ENCODE peak calls at places on chromosomes 16 and 17, in ten cellular contexts. One of them, this sample, is unnamed.

GRCh38 chr16:19822534-19822933 is 62.1 kb downstream of the GPRC5B start:
- DNase-seq in T-helper 2 cell treated with Interferon-gamma antibody and Interleukin-4, amounts not matched to agents 5 μg/mL and 100 μg/mL, for 36 hours: no peak
- DNase-seq in cardiac muscle cell: peak
- DNase-seq in NCI-H1092: no peak
- DNase-seq in activated B cell treated with CpG ODN at 0.5 μM for 24 hours: no peak
- DNase-seq in stimulated activated CD4-positive, alpha-beta T cell treated with anti-CD3 and anti-CD28 coated beads, Interleukin-4, amount 100 ng/mL, for 4 hours: no peak
- DNase-seq in pulmonary artery endothelial cell: no peak
- DNase-seq in kidney: no peak
- DNase-seq in thoracic aorta: no peak
- DNase-seq in DMS 273 treated with DMSO at 0.1 percent for 48 hours: no peak
- DNase-seq in this sample: no peak

GRCh38 chr17:45951941-45952340 is 47.1 kb upstream of the STH start:
- DNase-seq in kidney: no peak
- DNase-seq in T-helper 2 cell treated with Interferon-gamma antibody and Interleukin-4, amounts not matched to agents 5 μg/mL and 100 μg/mL, for 36 hours: no peak
- DNase-seq in thoracic aorta: no peak
- DNase-seq in DMS 273 treated with DMSO at 0.1 percent for 48 hours: no peak
- DNase-seq in activated B cell treated with CpG ODN at 0.5 μM for 24 hours: no peak
- DNase-seq in stimulated activated CD4-positive, alpha-beta T cell treated with anti-CD3 and anti-CD28 coated beads, Interleukin-4, amount 100 ng/mL, for 4 hours: no peak
- DNase-seq in cardiac muscle cell: no peak
- DNase-seq in pulmonary artery endothelial cell: no peak
- DNase-seq in NCI-H1092: no peak
- DNase-seq in this sample: no peak

GRCh38 chr16:22898874-22899348 is 84.9 kb downstream of the HS3ST2 start:
- DNase-seq in activated B cell treated with CpG ODN at 0.5 μM for 24 hours: no peak
- DNase-seq in kidney: no peak
- DNase-seq in DMS 273 treated with DMSO at 0.1 percent for 48 hours: peak
- DNase-seq in stimulated activated CD4-positive, alpha-beta T cell treated with anti-CD3 and anti-CD28 coated beads, Interleukin-4, amount 100 ng/mL, for 4 hours: peak
- DNase-seq in cardiac muscle cell: peak
- DNase-seq in thoracic aorta: peak
- DNase-seq in NCI-H1092: peak
- DNase-seq in T-helper 2 cell treated with Interferon-gamma antibody and Interleukin-4, amounts not matched to agents 5 μg/mL and 100 μg/mL, for 36 hours: peak
- DNase-seq in pulmonary artery endothelial cell: peak
- DNase-seq in this sample: peak

GRCh38 chr17:79065105-79065670 is 9.4 kb upstream of the ENGASE start:
- DNase-seq in activated B cell treated with CpG ODN at 0.5 μM for 24 hours: no peak
- DNase-seq in stimulated activated CD4-positive, alpha-beta T cell treated with anti-CD3 and anti-CD28 coated beads, Interleukin-4, amount 100 ng/mL, for 4 hours: peak
- DNase-seq in kidney: no peak
- DNase-seq in thoracic aorta: no peak
- DNase-seq in pulmonary artery endothelial cell: no peak
- DNase-seq in DMS 273 treated with DMSO at 0.1 percent for 48 hours: no peak
- DNase-seq in cardiac muscle cell: peak
- DNase-seq in NCI-H1092: peak
- DNase-seq in T-helper 2 cell treated with Interferon-gamma antibody and Interleukin-4, amounts not matched to agents 5 μg/mL and 100 μg/mL, for 36 hours: peak
- DNase-seq in this sample: no peak

GRCh38 chr17:8222380-8222629 is 11.9 kb upstream of the AURKB start:
- DNase-seq in cardiac muscle cell: no peak
- DNase-seq in thoracic aorta: no peak
- DNase-seq in NCI-H1092: no peak
- DNase-seq in stimulated activated CD4-positive, alpha-beta T cell treated with anti-CD3 and anti-CD28 coated beads, Interleukin-4, amount 100 ng/mL, for 4 hours: no peak
- DNase-seq in pulmonary artery endothelial cell: no peak
- DNase-seq in activated B cell treated with CpG ODN at 0.5 μM for 24 hours: no peak
- DNase-seq in T-helper 2 cell treated with Interferon-gamma antibody and Interleukin-4, amounts not matched to agents 5 μg/mL and 100 μg/mL, for 36 hours: no peak
- DNase-seq in kidney: no peak
- DNase-seq in DMS 273 treated with DMSO at 0.1 percent for 48 hours: no peak
- DNase-seq in this sample: no peak

GRCh38 chr16:88883946-88884345 is 17.5 kb upstream of the PABPN1L start:
- DNase-seq in DMS 273 treated with DMSO at 0.1 percent for 48 hours: no peak
- DNase-seq in thoracic aorta: no peak
- DNase-seq in cardiac muscle cell: no peak
- DNase-seq in activated B cell treated with CpG ODN at 0.5 μM for 24 hours: no peak
- DNase-seq in NCI-H1092: no peak
- DNase-seq in stimulated activated CD4-positive, alpha-beta T cell treated with anti-CD3 and anti-CD28 coated beads, Interleukin-4, amount 100 ng/mL, for 4 hours: no peak
- DNase-seq in kidney: no peak
- DNase-seq in T-helper 2 cell treated with Interferon-gamma antibody and Interleukin-4, amounts not matched to agents 5 μg/mL and 100 μg/mL, for 36 hours: no peak
- DNase-seq in pulmonary artery endothelial cell: no peak
- DNase-seq in this sample: no peak

GRCh38 chr16:12295395-12295794 is 318.9 kb downstream of the SNX29 start:
- DNase-seq in cardiac muscle cell: no peak
- DNase-seq in thoracic aorta: no peak
- DNase-seq in activated B cell treated with CpG ODN at 0.5 μM for 24 hours: no peak
- DNase-seq in DMS 273 treated with DMSO at 0.1 percent for 48 hours: no peak
- DNase-seq in pulmonary artery endothelial cell: no peak
- DNase-seq in T-helper 2 cell treated with Interferon-gamma antibody and Interleukin-4, amounts not matched to agents 5 μg/mL and 100 μg/mL, for 36 hours: no peak
- DNase-seq in NCI-H1092: no peak
- DNase-seq in stimulated activated CD4-positive, alpha-beta T cell treated with anti-CD3 and anti-CD28 coated beads, Interleukin-4, amount 100 ng/mL, for 4 hours: no peak
- DNase-seq in kidney: no peak
- DNase-seq in this sample: no peak

GRCh38 chr16:87350681-87351319 is 32.8 kb downstream of the FBXO31 start:
- DNase-seq in T-helper 2 cell treated with Interferon-gamma antibody and Interleukin-4, amounts not matched to agents 5 μg/mL and 100 μg/mL, for 36 hours: no peak
- DNase-seq in kidney: no peak
- DNase-seq in cardiac muscle cell: peak
- DNase-seq in stimulated activated CD4-positive, alpha-beta T cell treated with anti-CD3 and anti-CD28 coated beads, Interleukin-4, amount 100 ng/mL, for 4 hours: no peak
- DNase-seq in NCI-H1092: no peak
- DNase-seq in thoracic aorta: no peak
- DNase-seq in DMS 273 treated with DMSO at 0.1 percent for 48 hours: no peak
- DNase-seq in pulmonary artery endothelial cell: no peak
- DNase-seq in activated B cell treated with CpG ODN at 0.5 μM for 24 hours: no peak
- DNase-seq in this sample: peak

GRCh38 chr17:9935408-9935807 is 30.3 kb upstream of the RCVRN start:
- DNase-seq in kidney: peak
- DNase-seq in thoracic aorta: no peak
- DNase-seq in T-helper 2 cell treated with Interferon-gamma antibody and Interleukin-4, amounts not matched to agents 5 μg/mL and 100 μg/mL, for 36 hours: no peak
- DNase-seq in DMS 273 treated with DMSO at 0.1 percent for 48 hours: no peak
- DNase-seq in pulmonary artery endothelial cell: no peak
- DNase-seq in activated B cell treated with CpG ODN at 0.5 μM for 24 hours: no peak
- DNase-seq in stimulated activated CD4-positive, alpha-beta T cell treated with anti-CD3 and anti-CD28 coated beads, Interleukin-4, amount 100 ng/mL, for 4 hours: no peak
- DNase-seq in NCI-H1092: no peak
- DNase-seq in cardiac muscle cell: peak
- DNase-seq in this sample: no peak

GRCh38 chr17:7281953-7282751 is 634 bp downstream of the SLC2A4 start:
- DNase-seq in kidney: peak
- DNase-seq in cardiac muscle cell: no peak
- DNase-seq in T-helper 2 cell treated with Interferon-gamma antibody and Interleukin-4, amounts not matched to agents 5 μg/mL and 100 μg/mL, for 36 hours: no peak
- DNase-seq in thoracic aorta: no peak
- DNase-seq in activated B cell treated with CpG ODN at 0.5 μM for 24 hours: no peak
- DNase-seq in stimulated activated CD4-positive, alpha-beta T cell treated with anti-CD3 and anti-CD28 coated beads, Interleukin-4, amount 100 ng/mL, for 4 hours: no peak
- DNase-seq in NCI-H1092: no peak
- DNase-seq in DMS 273 treated with DMSO at 0.1 percent for 48 hours: no peak
- DNase-seq in pulmonary artery endothelial cell: no peak
- DNase-seq in this sample: no peak

GRCh38 chr17:32275060-32276042 is 9.7 kb downstream of the RHBDL3 start:
- DNase-seq in cardiac muscle cell: peak
- DNase-seq in T-helper 2 cell treated with Interferon-gamma antibody and Interleukin-4, amounts not matched to agents 5 μg/mL and 100 μg/mL, for 36 hours: no peak
- DNase-seq in DMS 273 treated with DMSO at 0.1 percent for 48 hours: peak
- DNase-seq in thoracic aorta: no peak
- DNase-seq in stimulated activated CD4-positive, alpha-beta T cell treated with anti-CD3 and anti-CD28 coated beads, Interleukin-4, amount 100 ng/mL, for 4 hours: no peak
- DNase-seq in NCI-H1092: peak
- DNase-seq in pulmonary artery endothelial cell: no peak
- DNase-seq in activated B cell treated with CpG ODN at 0.5 μM for 24 hours: no peak
- DNase-seq in kidney: peak
- DNase-seq in this sample: peak

GRCh38 chr16:51416921-51417320 is 265.9 kb upstream of the SALL1 start:
- DNase-seq in activated B cell treated with CpG ODN at 0.5 μM for 24 hours: no peak
- DNase-seq in T-helper 2 cell treated with Interferon-gamma antibody and Interleukin-4, amounts not matched to agents 5 μg/mL and 100 μg/mL, for 36 hours: no peak
- DNase-seq in thoracic aorta: no peak
- DNase-seq in cardiac muscle cell: peak
- DNase-seq in pulmonary artery endothelial cell: no peak
- DNase-seq in DMS 273 treated with DMSO at 0.1 percent for 48 hours: peak
- DNase-seq in NCI-H1092: no peak
- DNase-seq in kidney: no peak
- DNase-seq in stimulated activated CD4-positive, alpha-beta T cell treated with anti-CD3 and anti-CD28 coated beads, Interleukin-4, amount 100 ng/mL, for 4 hours: no peak
- DNase-seq in this sample: no peak

GRCh38 chr16:29920690-29921371 is 5.2 kb downstream of the KCTD13 start:
- DNase-seq in DMS 273 treated with DMSO at 0.1 percent for 48 hours: no peak
- DNase-seq in pulmonary artery endothelial cell: no peak
- DNase-seq in cardiac muscle cell: no peak
- DNase-seq in thoracic aorta: no peak
- DNase-seq in stimulated activated CD4-positive, alpha-beta T cell treated with anti-CD3 and anti-CD28 coated beads, Interleukin-4, amount 100 ng/mL, for 4 hours: no peak
- DNase-seq in activated B cell treated with CpG ODN at 0.5 μM for 24 hours: no peak
- DNase-seq in T-helper 2 cell treated with Interferon-gamma antibody and Interleukin-4, amounts not matched to agents 5 μg/mL and 100 μg/mL, for 36 hours: no peak
- DNase-seq in NCI-H1092: no peak
- DNase-seq in kidney: no peak
- DNase-seq in this sample: no peak

GRCh38 chr16:23796941-23797340 is 38.8 kb upstream of the PRKCB start:
- DNase-seq in cardiac muscle cell: no peak
- DNase-seq in activated B cell treated with CpG ODN at 0.5 μM for 24 hours: no peak
- DNase-seq in stimulated activated CD4-positive, alpha-beta T cell treated with anti-CD3 and anti-CD28 coated beads, Interleukin-4, amount 100 ng/mL, for 4 hours: no peak
- DNase-seq in kidney: no peak
- DNase-seq in thoracic aorta: no peak
- DNase-seq in NCI-H1092: no peak
- DNase-seq in pulmonary artery endothelial cell: no peak
- DNase-seq in DMS 273 treated with DMSO at 0.1 percent for 48 hours: no peak
- DNase-seq in T-helper 2 cell treated with Interferon-gamma antibody and Interleukin-4, amounts not matched to agents 5 μg/mL and 100 μg/mL, for 36 hours: no peak
- DNase-seq in this sample: no peak

GRCh38 chr16:11240636-11241473 is 15.1 kb downstream of the SOCS1 start:
- DNase-seq in pulmonary artery endothelial cell: no peak
- DNase-seq in stimulated activated CD4-positive, alpha-beta T cell treated with anti-CD3 and anti-CD28 coated beads, Interleukin-4, amount 100 ng/mL, for 4 hours: no peak
- DNase-seq in cardiac muscle cell: no peak
- DNase-seq in DMS 273 treated with DMSO at 0.1 percent for 48 hours: no peak
- DNase-seq in activated B cell treated with CpG ODN at 0.5 μM for 24 hours: no peak
- DNase-seq in T-helper 2 cell treated with Interferon-gamma antibody and Interleukin-4, amounts not matched to agents 5 μg/mL and 100 μg/mL, for 36 hours: no peak
- DNase-seq in thoracic aorta: no peak
- DNase-seq in NCI-H1092: no peak
- DNase-seq in kidney: no peak
- DNase-seq in this sample: no peak

GRCh38 chr16:16073884-16074781 is 124.7 kb downstream of the ABCC1 start:
- DNase-seq in pulmonary artery endothelial cell: no peak
- DNase-seq in T-helper 2 cell treated with Interferon-gamma antibody and Interleukin-4, amounts not matched to agents 5 μg/mL and 100 μg/mL, for 36 hours: no peak
- DNase-seq in thoracic aorta: no peak
- DNase-seq in kidney: peak
- DNase-seq in DMS 273 treated with DMSO at 0.1 percent for 48 hours: no peak
- DNase-seq in cardiac muscle cell: peak
- DNase-seq in NCI-H1092: no peak
- DNase-seq in stimulated activated CD4-positive, alpha-beta T cell treated with anti-CD3 and anti-CD28 coated beads, Interleukin-4, amount 100 ng/mL, for 4 hours: no peak
- DNase-seq in activated B cell treated with CpG ODN at 0.5 μM for 24 hours: no peak
- DNase-seq in this sample: peak

GRCh38 chr17:8788998-8789397 is 10.2 kb downstream of the MFSD6L start:
- DNase-seq in activated B cell treated with CpG ODN at 0.5 μM for 24 hours: no peak
- DNase-seq in cardiac muscle cell: no peak
- DNase-seq in T-helper 2 cell treated with Interferon-gamma antibody and Interleukin-4, amounts not matched to agents 5 μg/mL and 100 μg/mL, for 36 hours: no peak
- DNase-seq in stimulated activated CD4-positive, alpha-beta T cell treated with anti-CD3 and anti-CD28 coated beads, Interleukin-4, amount 100 ng/mL, for 4 hours: no peak
- DNase-seq in NCI-H1092: no peak
- DNase-seq in thoracic aorta: no peak
- DNase-seq in kidney: no peak
- DNase-seq in DMS 273 treated with DMSO at 0.1 percent for 48 hours: no peak
- DNase-seq in pulmonary artery endothelial cell: no peak
- DNase-seq in this sample: no peak

GRCh38 chr16:57616241-57616640 is 12.2 kb upstream of the ADGRG1 start:
- DNase-seq in stimulated activated CD4-positive, alpha-beta T cell treated with anti-CD3 and anti-CD28 coated beads, Interleukin-4, amount 100 ng/mL, for 4 hours: no peak
- DNase-seq in thoracic aorta: no peak
- DNase-seq in cardiac muscle cell: no peak
- DNase-seq in kidney: peak
- DNase-seq in activated B cell treated with CpG ODN at 0.5 μM for 24 hours: no peak
- DNase-seq in DMS 273 treated with DMSO at 0.1 percent for 48 hours: no peak
- DNase-seq in T-helper 2 cell treated with Interferon-gamma antibody and Interleukin-4, amounts not matched to agents 5 μg/mL and 100 μg/mL, for 36 hours: no peak
- DNase-seq in pulmonary artery endothelial cell: no peak
- DNase-seq in NCI-H1092: no peak
- DNase-seq in this sample: no peak

GRCh38 chr17:58534901-58535421 is 20.5 kb upstream of the MTMR4 start:
- DNase-seq in T-helper 2 cell treated with Interferon-gamma antibody and Interleukin-4, amounts not matched to agents 5 μg/mL and 100 μg/mL, for 36 hours: no peak
- DNase-seq in stimulated activated CD4-positive, alpha-beta T cell treated with anti-CD3 and anti-CD28 coated beads, Interleukin-4, amount 100 ng/mL, for 4 hours: no peak
- DNase-seq in DMS 273 treated with DMSO at 0.1 percent for 48 hours: no peak
- DNase-seq in cardiac muscle cell: peak
- DNase-seq in activated B cell treated with CpG ODN at 0.5 μM for 24 hours: no peak
- DNase-seq in NCI-H1092: no peak
- DNase-seq in thoracic aorta: no peak
- DNase-seq in kidney: no peak
- DNase-seq in pulmonary artery endothelial cell: no peak
- DNase-seq in this sample: peak

GRCh38 chr17:79340286-79340685 is 265.7 kb downstream of the ENGASE start:
- DNase-seq in DMS 273 treated with DMSO at 0.1 percent for 48 hours: no peak
- DNase-seq in thoracic aorta: no peak
- DNase-seq in T-helper 2 cell treated with Interferon-gamma antibody and Interleukin-4, amounts not matched to agents 5 μg/mL and 100 μg/mL, for 36 hours: no peak
- DNase-seq in stimulated activated CD4-positive, alpha-beta T cell treated with anti-CD3 and anti-CD28 coated beads, Interleukin-4, amount 100 ng/mL, for 4 hours: no peak
- DNase-seq in cardiac muscle cell: no peak
- DNase-seq in activated B cell treated with CpG ODN at 0.5 μM for 24 hours: peak
- DNase-seq in kidney: peak
- DNase-seq in pulmonary artery endothelial cell: no peak
- DNase-seq in NCI-H1092: no peak
- DNase-seq in this sample: no peak

GRCh38 chr16:23807028-23807427 is 28.8 kb upstream of the PRKCB start:
- DNase-seq in cardiac muscle cell: no peak
- DNase-seq in DMS 273 treated with DMSO at 0.1 percent for 48 hours: no peak
- DNase-seq in pulmonary artery endothelial cell: no peak
- DNase-seq in T-helper 2 cell treated with Interferon-gamma antibody and Interleukin-4, amounts not matched to agents 5 μg/mL and 100 μg/mL, for 36 hours: no peak
- DNase-seq in activated B cell treated with CpG ODN at 0.5 μM for 24 hours: peak
- DNase-seq in thoracic aorta: no peak
- DNase-seq in NCI-H1092: no peak
- DNase-seq in stimulated activated CD4-positive, alpha-beta T cell treated with anti-CD3 and anti-CD28 coated beads, Interleukin-4, amount 100 ng/mL, for 4 hours: no peak
- DNase-seq in kidney: no peak
- DNase-seq in this sample: no peak

GRCh38 chr16:11956558-11956957 is 8.5 kb upstream of the TNFRSF17 start:
- DNase-seq in pulmonary artery endothelial cell: no peak
- DNase-seq in NCI-H1092: no peak
- DNase-seq in activated B cell treated with CpG ODN at 0.5 μM for 24 hours: no peak
- DNase-seq in thoracic aorta: no peak
- DNase-seq in kidney: no peak
- DNase-seq in cardiac muscle cell: no peak
- DNase-seq in DMS 273 treated with DMSO at 0.1 percent for 48 hours: no peak
- DNase-seq in T-helper 2 cell treated with Interferon-gamma antibody and Interleukin-4, amounts not matched to agents 5 μg/mL and 100 μg/mL, for 36 hours: no peak
- DNase-seq in stimulated activated CD4-positive, alpha-beta T cell treated with anti-CD3 and anti-CD28 coated beads, Interleukin-4, amount 100 ng/mL, for 4 hours: no peak
- DNase-seq in this sample: no peak

GRCh38 chr17:66633322-66633965 is 201.5 kb upstream of the CACNG5 start:
- DNase-seq in NCI-H1092: no peak
- DNase-seq in kidney: no peak
- DNase-seq in pulmonary artery endothelial cell: no peak
- DNase-seq in DMS 273 treated with DMSO at 0.1 percent for 48 hours: no peak
- DNase-seq in stimulated activated CD4-positive, alpha-beta T cell treated with anti-CD3 and anti-CD28 coated beads, Interleukin-4, amount 100 ng/mL, for 4 hours: peak
- DNase-seq in thoracic aorta: no peak
- DNase-seq in T-helper 2 cell treated with Interferon-gamma antibody and Interleukin-4, amounts not matched to agents 5 μg/mL and 100 μg/mL, for 36 hours: peak
- DNase-seq in cardiac muscle cell: no peak
- DNase-seq in activated B cell treated with CpG ODN at 0.5 μM for 24 hours: no peak
- DNase-seq in this sample: peak

GRCh38 chr16:4115209-4115940 is 867 bp downstream of the ADCY9 start:
- DNase-seq in cardiac muscle cell: peak
- DNase-seq in T-helper 2 cell treated with Interferon-gamma antibody and Interleukin-4, amounts not matched to agents 5 μg/mL and 100 μg/mL, for 36 hours: peak
- DNase-seq in thoracic aorta: no peak
- DNase-seq in activated B cell treated with CpG ODN at 0.5 μM for 24 hours: peak
- DNase-seq in DMS 273 treated with DMSO at 0.1 percent for 48 hours: peak
- DNase-seq in kidney: peak
- DNase-seq in stimulated activated CD4-positive, alpha-beta T cell treated with anti-CD3 and anti-CD28 coated beads, Interleukin-4, amount 100 ng/mL, for 4 hours: peak
- DNase-seq in NCI-H1092: peak
- DNase-seq in pulmonary artery endothelial cell: peak
- DNase-seq in this sample: no peak

GRCh38 chr17:64130559-64131001 is 636 bp upstream of the ERN1 start:
- DNase-seq in pulmonary artery endothelial cell: peak
- DNase-seq in activated B cell treated with CpG ODN at 0.5 μM for 24 hours: no peak
- DNase-seq in DMS 273 treated with DMSO at 0.1 percent for 48 hours: no peak
- DNase-seq in thoracic aorta: peak
- DNase-seq in stimulated activated CD4-positive, alpha-beta T cell treated with anti-CD3 and anti-CD28 coated beads, Interleukin-4, amount 100 ng/mL, for 4 hours: peak
- DNase-seq in NCI-H1092: no peak
- DNase-seq in cardiac muscle cell: peak
- DNase-seq in kidney: peak
- DNase-seq in T-helper 2 cell treated with Interferon-gamma antibody and Interleukin-4, amounts not matched to agents 5 μg/mL and 100 μg/mL, for 36 hours: peak
- DNase-seq in this sample: peak

GRCh38 chr16:68466174-68466573 is 17.9 kb upstream of the SMPD3 start:
- DNase-seq in activated B cell treated with CpG ODN at 0.5 μM for 24 hours: no peak
- DNase-seq in kidney: no peak
- DNase-seq in DMS 273 treated with DMSO at 0.1 percent for 48 hours: no peak
- DNase-seq in cardiac muscle cell: no peak
- DNase-seq in stimulated activated CD4-positive, alpha-beta T cell treated with anti-CD3 and anti-CD28 coated beads, Interleukin-4, amount 100 ng/mL, for 4 hours: no peak
- DNase-seq in pulmonary artery endothelial cell: no peak
- DNase-seq in NCI-H1092: no peak
- DNase-seq in thoracic aorta: no peak
- DNase-seq in T-helper 2 cell treated with Interferon-gamma antibody and Interleukin-4, amounts not matched to agents 5 μg/mL and 100 μg/mL, for 36 hours: no peak
- DNase-seq in this sample: no peak

GRCh38 chr17:1413281-1413791 is 13.3 kb upstream of the YWHAE start:
- DNase-seq in NCI-H1092: peak
- DNase-seq in kidney: peak
- DNase-seq in cardiac muscle cell: peak
- DNase-seq in pulmonary artery endothelial cell: peak
- DNase-seq in activated B cell treated with CpG ODN at 0.5 μM for 24 hours: no peak
- DNase-seq in DMS 273 treated with DMSO at 0.1 percent for 48 hours: no peak
- DNase-seq in stimulated activated CD4-positive, alpha-beta T cell treated with anti-CD3 and anti-CD28 coated beads, Interleukin-4, amount 100 ng/mL, for 4 hours: no peak
- DNase-seq in thoracic aorta: peak
- DNase-seq in T-helper 2 cell treated with Interferon-gamma antibody and Interleukin-4, amounts not matched to agents 5 μg/mL and 100 μg/mL, for 36 hours: no peak
- DNase-seq in this sample: peak

GRCh38 chr16:29148867-29149272 is 164.0 kb downstream of the LAT start:
- DNase-seq in T-helper 2 cell treated with Interferon-gamma antibody and Interleukin-4, amounts not matched to agents 5 μg/mL and 100 μg/mL, for 36 hours: peak
- DNase-seq in thoracic aorta: no peak
- DNase-seq in kidney: peak
- DNase-seq in stimulated activated CD4-positive, alpha-beta T cell treated with anti-CD3 and anti-CD28 coated beads, Interleukin-4, amount 100 ng/mL, for 4 hours: peak
- DNase-seq in pulmonary artery endothelial cell: no peak
- DNase-seq in activated B cell treated with CpG ODN at 0.5 μM for 24 hours: no peak
- DNase-seq in cardiac muscle cell: no peak
- DNase-seq in DMS 273 treated with DMSO at 0.1 percent for 48 hours: no peak
- DNase-seq in NCI-H1092: no peak
- DNase-seq in this sample: no peak

This sample was measured in GM04504.